ENCODE peak calls at places on chromosomes 13 and 19, in eight cellular contexts. P, D, E, Y, I, X, N and O are unnamed samples.

GRCh38 chr13:31009166-31009565 is 76.7 kb downstream of the TEX26 start:
- DNase-seq in P (no peak), D (no peak), E (no peak), Y (peak; percentile 25), I (no peak), X (peak; percentile 57), N (no peak), O (peak; percentile 37)

GRCh38 chr19:23283925-23284324 is 33.7 kb upstream of the ZNF724 start:
- DNase-seq in P (peak; percentile 43), D (peak; percentile 51), E (peak; percentile 54), Y (no peak), I (peak; percentile 53), X (peak; percentile 27), N (peak; percentile 13), O (peak; percentile 44)

GRCh38 chr13:46685006-46685730 is 111.8 kb downstream of the ESD start:
- DNase-seq in P (no peak), D (no peak), E (no peak), Y (no peak), I (no peak), X (no peak), N (no peak), O (no peak)

GRCh38 chr13:91572439-91572838 is 174.0 kb downstream of the GPC5 start:
- DNase-seq in P (no peak), D (no peak), E (no peak), Y (no peak), I (no peak), X (no peak), N (no peak), O (peak; percentile 8)

GRCh38 chr13:79724348-79725103 is 243.6 kb downstream of the NDFIP2 start:
- DNase-seq in P (no peak), D (no peak), E (no peak), Y (no peak), I (no peak), X (no peak), N (no peak), O (peak; percentile 2)

GRCh38 chr19:11754663-11755062 is 12.1 kb upstream of the ZNF441 start:
- DNase-seq in P (no peak), D (no peak), E (no peak), Y (no peak), I (no peak), X (no peak), N (no peak), O (no peak)

GRCh38 chr19:38213911-38214625 is 10.0 kb downstream of the DPF1 start:
- DNase-seq in P (no peak), D (peak; percentile 47), E (no peak), Y (no peak), I (peak; percentile 58), X (no peak), N (no peak), O (peak; percentile 97)

GRCh38 chr13:78732445-78733017 is 73.6 kb upstream of the OBI1 start:
- DNase-seq in P (no peak), D (no peak), E (no peak), Y (no peak), I (no peak), X (no peak), N (no peak), O (no peak)

GRCh38 chr13:64529874-64530485 is 2700.2 kb downstream of the PCDH9 start:
- DNase-seq in P (peak; percentile 28), D (no peak), E (no peak), Y (peak; percentile 28), I (peak; percentile 7), X (no peak), N (no peak), O (peak; percentile 17)

GRCh38 chr19:6765738-6766356 is 1.4 kb downstream of the SH2D3A start:
- DNase-seq in P (no peak), D (no peak), E (no peak), Y (peak; percentile 92), I (peak; percentile 34), X (peak; percentile 97), N (peak; percentile 62), O (peak; percentile 47)

GRCh38 chr13:28336193-28336657 is 158.7 kb downstream of the FLT1 start:
- DNase-seq in P (peak; percentile 39), D (no peak), E (no peak), Y (no peak), I (no peak), X (no peak), N (no peak), O (no peak)

GRCh38 chr19:21751379-21751778 is 16.0 kb downstream of the ZNF100 start:
- DNase-seq in P (no peak), D (no peak), E (no peak), Y (no peak), I (peak; percentile 76), X (no peak), N (no peak), O (peak; percentile 20)

GRCh38 chr19:50626796-50627195 is 12.9 kb downstream of the SYT3 start:
- DNase-seq in P (no peak), D (no peak), E (no peak), Y (no peak), I (no peak), X (no peak), N (no peak), O (no peak)

GRCh38 chr13:75418997-75419396 is 63.0 kb downstream of the TBC1D4 start:
- DNase-seq in P (no peak), D (no peak), E (no peak), Y (no peak), I (no peak), X (no peak), N (no peak), O (no peak)

GRCh38 chr19:42368765-42369164 is 21.3 kb downstream of the CNFN start:
- DNase-seq in P (no peak), D (no peak), E (no peak), Y (no peak), I (no peak), X (no peak), N (no peak), O (no peak)

GRCh38 chr19:44010468-44010867 is 7.7 kb downstream of the ZNF230 start:
- DNase-seq in P (no peak), D (no peak), E (no peak), Y (no peak), I (no peak), X (no peak), N (no peak), O (no peak)

GRCh38 chr13:30934381-30934780 is 1.9 kb downstream of the TEX26 start:
- DNase-seq in P (no peak), D (no peak), E (no peak), Y (no peak), I (no peak), X (no peak), N (no peak), O (no peak)

GRCh38 chr19:2015611-2015950 is at the start of gene BTBD2:
- DNase-seq in P (no peak), D (no peak), E (no peak), Y (peak; percentile 59), I (peak; percentile 76), X (no peak), N (no peak), O (peak; percentile 78)

GRCh38 chr19:20999731-21000352 is 20.6 kb upstream of the ZNF430 start:
- DNase-seq in P (peak; percentile 81), D (peak; percentile 80), E (peak; percentile 92), Y (peak; percentile 98), I (peak; percentile 95), X (peak; percentile 97), N (no peak), O (peak; percentile 96)

GRCh38 chr19:16571689-16572331 is 405 bp downstream of the SLC35E1 start:
- DNase-seq in P (peak; percentile 24), D (no peak), E (no peak), Y (no peak), I (peak; percentile 33), X (no peak), N (no peak), O (no peak)

GRCh38 chr13:113897966-113898365 is 34.1 kb upstream of the GAS6 start:
- DNase-seq in P (no peak), D (no peak), E (no peak), Y (no peak), I (no peak), X (peak; percentile 12), N (no peak), O (peak; percentile 54)

GRCh38 chr13:43293008-43293407 is 269.6 kb downstream of the DNAJC15 start:
- DNase-seq in P (no peak), D (no peak), E (no peak), Y (no peak), I (no peak), X (no peak), N (no peak), O (no peak)

GRCh38 chr13:29496241-29496712 is 99.2 kb downstream of the SLC7A1 start:
- DNase-seq in P (no peak), D (no peak), E (peak; percentile 71), Y (peak; percentile 50), I (no peak), X (no peak), N (no peak), O (no peak)

GRCh38 chr13:91331047-91331915 is 16.2 kb upstream of the MIR17HG start:
- DNase-seq in P (no peak), D (no peak), E (no peak), Y (no peak), I (no peak), X (no peak), N (no peak), O (no peak)

GRCh38 chr19:3849092-3849491 is 19.7 kb downstream of the ZFR2 start:
- DNase-seq in P (peak; percentile 61), D (no peak), E (no peak), Y (peak; percentile 67), I (peak; percentile 45), X (no peak), N (no peak), O (no peak)

GRCh38 chr19:3708207-3708931 is at the start of gene TJP3:
- DNase-seq in P (no peak), D (no peak), E (no peak), Y (no peak), I (no peak), X (peak; percentile 79), N (no peak), O (peak; percentile 58)

GRCh38 chr19:42652021-42652420 is 57.3 kb upstream of the CEACAM8 start:
- DNase-seq in P (no peak), D (no peak), E (no peak), Y (no peak), I (no peak), X (no peak), N (no peak), O (no peak)

GRCh38 chr13:105956891-105957290 is 578.6 kb downstream of the EFNB2 start:
- DNase-seq in P (no peak), D (no peak), E (no peak), Y (no peak), I (no peak), X (no peak), N (no peak), O (no peak)

GRCh38 chr19:19146000-19146608 is 7.8 kb upstream of the TMEM161A start:
- DNase-seq in P (peak; percentile 91), D (peak; percentile 89), E (peak; percentile 83), Y (peak; percentile 53), I (peak; percentile 63), X (peak; percentile 75), N (peak; percentile 53), O (peak; percentile 80)

GRCh38 chr13:73793361-73793760 is 340.8 kb downstream of the KLF12 start:
- DNase-seq in P (no peak), D (no peak), E (no peak), Y (no peak), I (no peak), X (no peak), N (no peak), O (no peak)

GRCh38 chr19:38734426-38735256 is 9.6 kb downstream of the CAPN12 start:
- DNase-seq in P (no peak), D (no peak), E (peak; percentile 60), Y (no peak), I (peak; percentile 40), X (peak; percentile 42), N (no peak), O (peak; percentile 44)

GRCh38 chr13:51305558-51305957 is 33.9 kb upstream of the SERPINE3 start:
- DNase-seq in P (no peak), D (no peak), E (no peak), Y (no peak), I (no peak), X (no peak), N (no peak), O (no peak)

GRCh38 chr19:57348136-57348535 is 2.9 kb upstream of the ZNF304 start:
- DNase-seq in P (no peak), D (no peak), E (no peak), Y (no peak), I (no peak), X (no peak), N (no peak), O (no peak)

GRCh38 chr13:48636550-48636949 is 17.2 kb upstream of the CYSLTR2 start:
- DNase-seq in P (no peak), D (no peak), E (no peak), Y (no peak), I (peak; percentile 47), X (no peak), N (no peak), O (peak; percentile 28)